ENCODE peak calls at places on chromosomes 16 and 17, in five cellular contexts. E is fibroblast of the aortic adventitia, U is heart right ventricle, L is dorsolateral prefrontal cortex, I is fibroblast of lung. J is an unnamed sample.

GRCh38 chr16:81036751-81037350 is 1.2 kb downstream of the ATMIN start:
- DNase-seq in L (no peak), U (peak), E (peak), I (peak), J (peak)

GRCh38 chr16:13351651-13352217 is 450.3 kb downstream of the SHISA9 start:
- DNase-seq in U (no peak), L (no peak), E (no peak), I (no peak), J (no peak)

GRCh38 chr16:47359478-47359877 is 101.4 kb downstream of the ITFG1 start:
- DNase-seq in I (no peak), U (peak), E (peak), L (no peak), J (no peak)

GRCh38 chr16:19029980-19030379 is 37.4 kb upstream of the COQ7 start:
- DNase-seq in U (peak), L (no peak), E (no peak), I (no peak), J (peak)

GRCh38 chr17:61478026-61478789 is 26.0 kb downstream of the TBX4 start:
- DNase-seq in U (no peak), L (no peak), E (no peak), I (no peak), J (no peak)

GRCh38 chr16:56425439-56425832 is at the start of gene AMFR:
- DNase-seq in U (peak), L (peak), I (peak), E (peak), J (peak)

GRCh38 chr16:71882505-71883192 is 1.3 kb downstream of the ZNF821 start:
- DNase-seq in I (peak), E (peak), L (no peak), U (peak), J (peak)

GRCh38 chr16:17369441-17369951 is 101.3 kb downstream of the XYLT1 start:
- DNase-seq in U (peak), L (peak), I (no peak), E (no peak), J (no peak)

GRCh38 chr17:83035722-83036121 is 43.7 kb upstream of the METRNL start:
- DNase-seq in U (no peak), L (no peak), I (no peak), E (no peak), J (no peak)

GRCh38 chr17:78416791-78417530 is 38.5 kb downstream of the PGS1 start:
- DNase-seq in E (peak), L (no peak), U (peak), I (no peak), J (peak)

GRCh38 chr17:50173335-50173941 is 7.6 kb downstream of the SGCA start:
- DNase-seq in E (peak), I (peak), U (peak), L (no peak), J (peak)

GRCh38 chr16:81823111-81823510 is 44.0 kb downstream of the PLCG2 start:
- DNase-seq in E (no peak), U (no peak), I (no peak), L (no peak), J (no peak)

GRCh38 chr17:29256735-29257466 is 10.2 kb downstream of the CRYBA1 start:
- DNase-seq in U (no peak), E (peak), L (no peak), I (peak), J (peak)

GRCh38 chr16:4261557-4262172 is 11.2 kb downstream of the TFAP4 start:
- DNase-seq in U (no peak), I (peak), E (no peak), L (no peak), J (peak)

GRCh38 chr16:48608452-48608851 is 1.5 kb downstream of the N4BP1 start:
- DNase-seq in L (no peak), I (peak), U (no peak), E (no peak), J (no peak)

GRCh38 chr16:77062878-77063566 is 128.0 kb upstream of the MON1B start:
- DNase-seq in U (no peak), E (no peak), L (no peak), I (no peak), J (no peak)

GRCh38 chr17:74924250-74924948 is at the start of gene OTOP2:
- DNase-seq in E (no peak), U (peak), I (no peak), L (no peak), J (no peak)

GRCh38 chr16:85644093-85644712 is 31.1 kb downstream of the GSE1 start:
- DNase-seq in U (no peak), E (no peak), L (no peak), I (no peak), J (no peak)

GRCh38 chr17:4136373-4136772 is 6.5 kb downstream of the ZZEF1 start:
- DNase-seq in U (peak), L (no peak), E (peak), I (peak), J (no peak)

GRCh38 chr16:88928405-88929375 is 48.3 kb downstream of the CBFA2T3 start:
- DNase-seq in L (no peak), I (no peak), U (no peak), E (no peak), J (no peak)

GRCh38 chr16:88842806-88843205 is 13.9 kb downstream of the GALNS start:
- DNase-seq in U (no peak), I (no peak), L (no peak), E (no peak), J (no peak)

GRCh38 chr16:27108826-27109665 is 42.3 kb downstream of the C16orf82 start:
- DNase-seq in I (no peak), U (no peak), E (no peak), L (no peak), J (no peak)

GRCh38 chr17:28982191-28982793 is 23.5 kb downstream of the SEZ6 start:
- DNase-seq in L (no peak), I (peak), U (peak), E (no peak), J (peak)

GRCh38 chr17:83081561-83082201 is 2.3 kb downstream of the METRNL start:
- DNase-seq in E (peak), L (no peak), I (no peak), U (no peak), J (no peak)

GRCh38 chr16:88805887-88806393 is 2.4 kb downstream of the CDT1 start:
- DNase-seq in U (no peak), E (no peak), I (no peak), L (no peak), J (no peak)

GRCh38 chr17:266701-267656 is 85.5 kb upstream of the DOC2B start:
- DNase-seq in L (peak), I (peak), U (peak), E (peak), J (no peak)

GRCh38 chr16:4116328-4117249 is at the start of gene ADCY9:
- DNase-seq in L (peak), U (peak), E (peak), I (peak), J (peak)

GRCh38 chr16:70780546-70780945 is 20.4 kb downstream of the VAC14 start:
- DNase-seq in E (no peak), I (no peak), U (no peak), L (no peak), J (no peak)

GRCh38 chr17:15273141-15273793 is 8.1 kb upstream of the PMP22 start:
- DNase-seq in I (peak), U (no peak), L (no peak), E (peak), J (peak)

GRCh38 chr16:77868478-77868877 is 80.1 kb downstream of the VAT1L start:
- DNase-seq in U (no peak), L (no peak), I (no peak), E (no peak), J (no peak)

GRCh38 chr17:14340968-14341412 is 40.1 kb downstream of the HS3ST3B1 start:
- DNase-seq in E (no peak), U (no peak), L (no peak), I (no peak), J (no peak)

GRCh38 chr17:75695141-75695829 is 26.0 kb upstream of the ITGB4 start:
- DNase-seq in U (no peak), I (peak), L (no peak), E (no peak), J (no peak)

GRCh38 chr17:61127960-61128359 is 271.7 kb upstream of the TBX2 start:
- DNase-seq in L (no peak), E (no peak), U (no peak), I (no peak), J (no peak)

GRCh38 chr16:69762843-69763556 is 868 bp downstream of the WWP2 start:
- DNase-seq in I (peak), E (peak), L (no peak), U (no peak), J (peak)

GRCh38 chr17:47829870-47830269 is 1.5 kb downstream of the MRPL10 start:
- DNase-seq in U (no peak), L (no peak), E (no peak), I (no peak), J (no peak)

GRCh38 chr17:51725185-51725584 is 433.3 kb downstream of the CA10 start:
- DNase-seq in I (no peak), L (no peak), E (no peak), U (no peak), J (no peak)
- H3K4me3 ChIP-seq in I (no peak), L (no peak), E (no peak), U (no peak), J (no peak)

GRCh38 chr17:57834146-57834741 is 15.6 kb downstream of the MRPS23 start:
- DNase-seq in U (no peak), L (peak), E (peak), I (peak), J (no peak)
- TF ChIP-seq CTCF in U (no peak), L (no peak), E (peak), I (no peak), J (no peak)

GRCh38 chr17:79832211-79833109 is 6.8 kb downstream of the CBX4 start:
- DNase-seq in L (no peak), E (no peak), U (peak), I (no peak), J (no peak)

GRCh38 chr17:79834575-79835469 is 4.4 kb downstream of the CBX4 start:
- DNase-seq in E (no peak), I (no peak), U (peak), L (no peak), J (no peak)

GRCh38 chr17:79833110-79833450 is 6.2 kb downstream of the CBX4 start:
- DNase-seq in E (no peak), L (no peak), U (no peak), I (no peak), J (no peak)

GRCh38 chr17:79835470-79835899 is 3.8 kb downstream of the CBX4 start:
- DNase-seq in U (no peak), E (no peak), L (no peak), I (no peak), J (no peak)

DNA sequence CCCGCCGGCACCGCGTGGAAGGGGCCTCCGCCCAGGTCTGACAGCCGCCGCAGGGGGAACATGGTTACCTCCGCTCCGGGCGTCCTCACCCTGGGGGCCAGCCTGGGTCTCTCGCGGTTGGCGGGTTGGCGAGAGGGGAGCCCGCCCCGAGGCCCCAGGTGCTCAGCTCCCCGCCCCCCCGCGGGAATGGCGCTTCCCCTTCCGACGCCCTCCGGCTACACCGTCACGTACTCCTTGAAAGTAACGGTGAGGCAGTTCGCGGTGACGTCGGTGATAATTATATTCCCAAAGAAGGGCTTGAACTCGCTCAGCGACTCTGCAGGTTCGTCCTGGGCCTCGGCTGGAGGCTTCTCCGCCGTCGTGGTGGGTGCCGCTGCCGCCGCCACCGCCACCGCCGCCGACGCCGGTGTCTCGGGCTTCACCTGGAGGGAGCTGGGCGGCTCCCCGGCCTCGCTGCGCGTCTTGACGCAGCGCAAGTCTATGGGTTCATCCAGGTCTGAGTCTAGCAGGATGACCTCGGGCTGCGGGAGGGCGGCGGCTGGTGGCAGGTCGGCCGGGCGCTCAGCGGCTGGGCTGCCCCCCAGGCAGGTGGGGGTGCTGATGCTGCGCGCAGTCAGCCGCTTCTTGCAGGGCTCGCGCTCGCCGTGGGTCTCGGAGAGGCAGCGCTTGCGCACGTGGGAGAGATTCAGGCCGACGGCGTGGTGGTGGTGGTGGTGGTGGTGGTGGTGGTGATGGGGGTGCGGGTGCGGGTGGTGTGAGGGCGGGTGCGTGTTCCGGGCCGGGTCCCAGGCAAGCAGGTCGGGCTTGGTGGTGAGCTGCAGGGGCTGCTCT is 5.3 kb downstream of the CBX4 start:
- DNase-seq in L (no peak), I (no peak), E (no peak), U (no peak), J (no peak)
- H3K4me3 ChIP-seq in L (no peak), I (no peak), E (no peak), U (no peak), J (no peak)

GRCh38 chr16:20740901-20741491 is 622 bp downstream of the THUMPD1 start:
- DNase-seq in U (peak), I (peak), E (peak), L (peak), J (peak)

GRCh38 chr16:20741555-20742285 is at the start of gene THUMPD1:
- DNase-seq in E (peak), I (peak), U (peak), L (peak), J (peak)

GRCh38 chr16:20743591-20743990 is 2.0 kb upstream of the THUMPD1 start:
- DNase-seq in L (no peak), E (no peak), I (no peak), U (no peak), J (no peak)

GRCh38 chr16:20744922-20745440 is 3.4 kb upstream of the THUMPD1 start:
- DNase-seq in E (no peak), L (no peak), U (no peak), I (no peak), J (no peak)

DNA sequence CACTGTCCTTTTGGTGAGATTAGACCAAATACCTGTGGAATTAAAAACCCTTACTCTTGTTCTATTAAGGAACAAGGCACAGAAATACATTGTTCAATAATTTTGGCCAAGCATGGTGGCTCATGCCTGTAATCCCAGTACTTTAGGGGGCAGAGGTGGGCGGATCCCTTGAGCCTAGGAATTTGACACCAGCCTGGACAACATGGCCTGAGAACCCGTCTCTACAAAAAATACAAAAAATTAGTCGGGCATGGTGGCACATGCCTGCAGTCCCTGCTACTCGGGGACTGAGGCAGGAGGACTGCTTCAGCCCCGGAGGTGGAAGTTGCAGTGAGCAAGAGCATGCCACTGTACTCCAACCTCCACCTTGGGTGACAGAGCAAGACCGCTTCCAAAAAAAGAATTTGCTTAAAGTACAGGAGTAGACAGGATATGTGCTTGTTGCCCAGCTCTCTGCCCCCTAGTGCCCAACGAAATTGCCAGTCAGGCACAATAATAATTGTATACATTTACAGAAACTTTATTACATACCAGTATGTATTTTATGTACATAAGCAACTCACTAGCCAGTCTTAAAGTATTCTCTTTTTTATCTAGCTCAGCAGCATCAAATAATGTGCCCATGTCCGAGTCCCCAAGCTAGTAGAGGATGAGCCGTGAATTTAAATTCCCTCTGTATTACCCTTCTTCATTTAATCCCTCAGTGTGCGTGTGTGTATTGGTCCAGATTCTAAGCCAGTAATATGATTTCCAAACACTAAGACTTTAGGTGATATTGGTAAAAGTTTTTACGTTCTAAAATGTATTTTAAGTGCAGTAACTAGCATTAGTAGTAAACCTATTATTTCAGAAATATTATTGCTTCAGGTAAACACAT is 1.4 kb downstream of the THUMPD1 start:
- DNase-seq in L (no peak), U (no peak), I (peak), E (peak), J (peak)
- TF ChIP-seq CTCF in L (no peak), U (peak), I (peak), E (peak), J (peak)

DNA sequence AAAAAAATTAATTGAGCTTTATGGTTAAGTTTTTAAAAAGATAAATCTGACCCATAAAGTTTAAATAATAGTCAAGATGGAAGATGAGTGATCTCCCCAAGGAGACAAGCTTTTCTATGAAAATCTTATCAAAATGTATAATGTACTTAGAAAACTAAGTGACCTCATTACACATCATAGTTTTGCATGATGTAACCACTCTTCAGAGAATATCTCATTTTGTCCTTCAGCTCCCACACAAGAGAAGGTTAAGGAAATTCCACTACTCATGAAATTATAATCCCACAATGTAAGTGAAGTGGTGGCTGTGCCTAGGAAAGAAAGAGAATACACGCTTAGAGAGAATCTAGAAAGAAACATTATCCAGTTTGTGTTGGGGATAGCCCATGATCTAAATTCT is 14.3 kb downstream of the STAT3 start:
- DNase-seq in U (no peak), I (no peak), L (no peak), E (no peak), J (no peak)
- H3K4me3 ChIP-seq in U (no peak), I (no peak), L (no peak), E (no peak), J (no peak)

GRCh38 chr17:81528384-81528650 is 140 bp downstream of the FSCN2 start:
- DNase-seq in E (no peak), I (no peak), U (no peak), L (no peak), J (no peak)
- TF ChIP-seq CTCF in E (no peak), I (no peak), U (no peak), L (no peak), J (no peak)

GRCh38 chr17:12974319-12974661 is 43.5 kb downstream of the ELAC2 start:
- DNase-seq in I (peak), E (peak), L (no peak), U (no peak), J (no peak)
- H3K4me3 ChIP-seq in I (no peak), E (peak), L (peak), U (peak), J (peak)

DNA sequence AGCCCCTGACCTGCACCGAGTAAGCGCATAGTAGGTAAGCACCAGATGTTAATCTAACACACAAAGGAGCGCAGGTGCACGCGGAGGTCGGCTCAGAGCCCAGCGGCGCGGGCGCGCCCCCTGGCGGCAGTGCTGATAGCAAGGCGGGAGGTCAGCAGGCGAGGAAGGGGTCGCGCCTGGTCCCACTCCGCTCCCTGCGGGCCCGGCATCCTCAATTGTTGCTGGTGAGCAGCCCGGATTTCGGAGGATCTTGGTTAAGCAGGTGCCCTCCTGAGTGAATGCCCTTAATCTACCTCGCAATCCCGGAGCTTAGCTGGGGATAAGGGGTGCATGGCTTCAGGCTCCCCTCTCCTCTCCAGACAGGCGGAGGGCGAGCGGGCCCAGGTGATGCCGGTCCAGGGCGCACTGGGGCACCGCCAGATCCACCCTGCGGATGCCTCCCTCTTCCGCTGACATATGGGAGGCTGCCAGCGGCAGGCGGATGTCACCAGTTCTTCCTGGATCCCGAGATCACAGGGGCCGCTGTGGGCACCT is 4.0 kb upstream of the WNT3 start:
- DNase-seq in L (no peak), I (no peak), U (no peak), E (no peak), J (no peak)
- TF ChIP-seq CTCF in L (peak), I (peak), U (peak), E (peak), J (peak)